ENCODE peak calls at places on chromosomes 11 and 22, in seven cellular contexts. H is activated naive CD4-positive, alpha-beta T cell treated with anti-CD3 and anti-CD28 coated beads, Interleukin-2, amount 10 ng/mL, durations not matched to agents 7 days and 5 days; E is SJSA1; C is fibroblast of the aortic adventitia; Q is lung; Z is activated naive CD8-positive, alpha-beta T cell treated with anti-CD3 and anti-CD28 coated beads, Interleukin-2, amount 50 U/mL, for 24 hours; U is T-cell. M is an unnamed sample.

GRCh38 chr11:45105233-45105992 is 41.0 kb upstream of the PRDM11 start:
- DNase-seq in Z (peak; percentile 70), C (peak; percentile 72), E (peak; percentile 76), Q (peak; percentile 72), H (peak; percentile 72), U (peak; percentile 47), M (peak; percentile 39)

GRCh38 chr22:35430897-35431322 is 31.0 kb downstream of the MCM5 start:
- DNase-seq in U (peak; percentile 54), E (peak; percentile 94), Q (peak; percentile 86), H (peak; percentile 76), Z (peak; percentile 76), C (peak; percentile 96), M (peak; percentile 48)

GRCh38 chr22:48585916-48586798 is 1241.5 kb downstream of the BRD1 start:
- DNase-seq in U (no peak), Q (no peak), Z (no peak), H (no peak), E (no peak), C (no peak), M (no peak)

GRCh38 chr11:70729949-70730348 is 331.6 kb downstream of the CTTN start:
- DNase-seq in U (no peak), Q (no peak), E (no peak), Z (no peak), H (no peak), C (no peak), M (no peak)

GRCh38 chr11:3164138-3164539 is 971 bp downstream of the OSBPL5 start:
- DNase-seq in H (peak; percentile 23), Q (no peak), C (no peak), Z (no peak), U (no peak), E (no peak), M (no peak)

GRCh38 chr11:128022007-128022368 is 565.4 kb downstream of the ETS1 start:
- DNase-seq in E (no peak), U (no peak), H (no peak), Z (no peak), C (peak; percentile 72), Q (no peak), M (no peak)

GRCh38 chr11:120324932-120325810 is at the start of gene TLCD5:
- DNase-seq in Z (peak; percentile 57), U (peak; percentile 6), Q (no peak), E (peak; percentile 51), C (peak; percentile 52), H (peak; percentile 51), M (no peak)

GRCh38 chr22:24410110-24410856 is 17.1 kb upstream of the ADORA2A start:
- DNase-seq in E (no peak), C (peak; percentile 23), Z (peak; percentile 29), H (no peak), U (no peak), Q (no peak), M (no peak)

GRCh38 chr11:123122341-123122740 is 60.4 kb upstream of the HSPA8 start:
- DNase-seq in Q (peak; percentile 46), H (no peak), C (peak; percentile 79), Z (no peak), E (peak; percentile 2), U (no peak), M (no peak)

GRCh38 chr22:46233231-46233630 is 16.9 kb downstream of the CDPF1 start:
- DNase-seq in U (no peak), H (no peak), Z (no peak), C (peak; percentile 7), E (no peak), Q (no peak), M (no peak)

GRCh38 chr22:37732699-37733607 is 36.1 kb downstream of the TRIOBP start:
- DNase-seq in Z (no peak), C (no peak), U (no peak), Q (no peak), E (no peak), H (no peak), M (no peak)

GRCh38 chr11:113141010-113141409 is 173.4 kb upstream of the TTC12 start:
- DNase-seq in E (no peak), Q (no peak), C (no peak), U (no peak), H (no peak), Z (no peak), M (no peak)

GRCh38 chr11:71927813-71928738 is at the start of gene XNDC1N:
- DNase-seq in C (peak; percentile 90), U (peak; percentile 66), E (peak; percentile 93), Z (peak; percentile 66), Q (peak; percentile 85), H (peak; percentile 85), M (peak; percentile 69)

M was measured in activated CD4-positive, CD25-positive, alpha-beta regulatory T cell.